ENCODE peak calls at places on chromosome 16, in six cellular contexts. W is IMR-90, G is NCI-H1105 treated with DMSO at 0.1 percent for 48 hours, K is EH, L is iris pigment epithelial cell, O is HCEC 1CT. B is an unnamed sample.

GRCh38 chr16:75647138-75647491 is 350 bp downstream of the KARS1 start:
- DNase-seq in G (no peak), L (no peak), W (no peak), O (no peak), K (no peak), B (no peak)

GRCh38 chr16:57807968-57808528 is 5.8 kb upstream of the KIFC3 start:
- DNase-seq in O (peak), K (peak), G (peak), L (peak), W (peak), B (peak)

GRCh38 chr16:15874745-15875314 is 13.6 kb downstream of the CEP20 start:
- DNase-seq in W (peak), O (peak), K (peak), G (no peak), L (peak), B (peak)

GRCh38 chr16:56736476-56736875 is 6.5 kb downstream of the NUP93 start:
- DNase-seq in L (no peak), O (no peak), G (no peak), W (no peak), K (no peak), B (no peak)

GRCh38 chr16:56354746-56355145 is 70.6 kb downstream of the AMFR start:
- DNase-seq in W (no peak), L (no peak), K (no peak), O (no peak), G (no peak), B (peak)

GRCh38 chr16:84548508-84548907 is 44.0 kb upstream of the MEAK7 start:
- DNase-seq in O (no peak), G (no peak), L (no peak), W (no peak), K (no peak), B (no peak)

GRCh38 chr16:11913425-11914079 is 2.2 kb downstream of the GSPT1 start:
- DNase-seq in K (peak), G (no peak), W (peak), L (no peak), O (no peak), B (peak)

GRCh38 chr16:1678500-1679098 is 520 bp downstream of the JPT2 start:
- DNase-seq in G (peak), W (peak), L (peak), K (peak), O (peak), B (peak)

GRCh38 chr16:1188781-1189189 is 35.9 kb downstream of the CACNA1H start:
- DNase-seq in G (no peak), L (peak), O (no peak), K (peak), W (peak), B (no peak)

GRCh38 chr16:89004209-89004831 is 27.3 kb upstream of the CBFA2T3 start:
- DNase-seq in W (no peak), G (no peak), O (no peak), L (no peak), K (no peak), B (no peak)